ENCODE peak calls at places on chromosome 19, in ten cellular contexts. T is left lung; Q is AG04449; U is Peyer's patch; G is fibroblast of mammary gland; S is omental fat pad; H is breast epithelium; I is CD8-positive, alpha-beta T cell; R is A673; F is A549. O is an unnamed sample.

GRCh38 chr19:13920940-13921744 is 15.1 kb downstream of the CC2D1A start:
- DNase-seq in F (peak), U (no peak), I (no peak), G (peak), T (no peak), Q (no peak), R (peak), S (no peak), H (no peak), O (no peak)

GRCh38 chr19:43503501-43504425 is 783 bp downstream of the PHLDB3 start:
- DNase-seq in G (peak), F (peak), S (peak), R (peak), T (peak), Q (peak), I (peak), H (peak), U (peak), O (peak)

GRCh38 chr19:18023596-18024212 is 15.7 kb downstream of the ARRDC2 start:
- DNase-seq in G (peak), U (peak), R (peak), S (peak), T (peak), H (peak), I (peak), F (no peak), Q (no peak), O (no peak)

GRCh38 chr19:50046649-50047503 is 21.1 kb downstream of the ZNF473 start:
- DNase-seq in S (peak), U (no peak), F (no peak), Q (no peak), R (peak), I (peak), T (no peak), H (peak), G (no peak), O (no peak)

GRCh38 chr19:13149628-13150186 is 468 bp downstream of the STX10 start:
- DNase-seq in U (no peak), T (peak), H (peak), G (no peak), Q (no peak), S (no peak), F (no peak), R (peak), I (peak), O (no peak)

GRCh38 chr19:57269515-57270250 is 10.6 kb upstream of the ZNF460 start:
- DNase-seq in F (no peak), U (no peak), H (no peak), T (no peak), Q (peak), I (no peak), G (peak), S (no peak), R (peak), O (no peak)

GRCh38 chr19:17719730-17720486 is 628 bp downstream of the MAP1S start:
- DNase-seq in F (no peak), G (no peak), S (no peak), I (peak), U (peak), T (peak), R (no peak), Q (no peak), H (peak), O (no peak)

GRCh38 chr19:43313711-43314495 is 39.6 kb upstream of the CD177 start:
- DNase-seq in F (no peak), H (no peak), G (no peak), R (no peak), T (no peak), I (no peak), U (no peak), S (no peak), Q (no peak), O (no peak)

GRCh38 chr19:50505856-50506611 is 5.0 kb downstream of the JOSD2 start:
- DNase-seq in Q (no peak), I (no peak), G (no peak), F (no peak), T (peak), U (peak), R (no peak), H (no peak), S (no peak), O (no peak)

GRCh38 chr19:9060559-9061340 is 26.1 kb upstream of the OR1M1 start:
- DNase-seq in T (no peak), R (no peak), G (no peak), Q (no peak), S (no peak), F (no peak), U (no peak), H (no peak), I (no peak), O (no peak)

GRCh38 chr19:7554990-7555864 is 19.7 kb downstream of the PNPLA6 start:
- DNase-seq in R (peak), S (no peak), I (peak), F (peak), Q (no peak), U (no peak), G (no peak), H (no peak), T (no peak), O (no peak)

GRCh38 chr19:38698225-38699026 is 45.8 kb downstream of the CAPN12 start:
- DNase-seq in T (no peak), U (no peak), R (no peak), G (no peak), H (no peak), S (no peak), Q (no peak), F (no peak), I (no peak), O (no peak)

GRCh38 chr19:6322284-6322683 is 11.1 kb downstream of the ACER1 start:
- DNase-seq in H (no peak), T (no peak), U (no peak), F (no peak), Q (no peak), R (no peak), I (no peak), S (no peak), G (no peak), O (no peak)

GRCh38 chr19:4454621-4454951 is 3.0 kb downstream of the UBXN6 start:
- DNase-seq in G (no peak), Q (no peak), I (no peak), U (no peak), T (no peak), S (no peak), H (no peak), F (no peak), R (no peak), O (no peak)

GRCh38 chr19:4454952-4455738 is 2.4 kb downstream of the UBXN6 start:
- DNase-seq in S (no peak), R (no peak), F (no peak), U (no peak), Q (no peak), I (no peak), G (peak), T (no peak), H (no peak), O (no peak)

GRCh38 chr19:4456566-4456842 is 1.1 kb downstream of the UBXN6 start:
- DNase-seq in R (peak), T (no peak), U (no peak), G (peak), I (no peak), F (no peak), H (no peak), Q (no peak), S (no peak), O (no peak)

GRCh38 chr19:4456843-4457653 is 546 bp downstream of the UBXN6 start:
- DNase-seq in Q (no peak), F (peak), U (no peak), H (no peak), S (no peak), I (peak), T (no peak), R (peak), G (peak), O (peak)

GRCh38 chr19:4455742-4456565 is 1.6 kb downstream of the UBXN6 start:
- DNase-seq in R (no peak), T (no peak), H (no peak), G (peak), F (no peak), Q (no peak), I (no peak), U (no peak), S (no peak), O (peak)
- TF ChIP-seq CTCF in R (no peak), T (no peak), H (no peak), G (peak), F (no peak), Q (peak), I (no peak), U (no peak), S (no peak), O (no peak)

GRCh38 chr19:2458054-2458453 is 1.3 kb upstream of the LMNB2 start:
- DNase-seq in R (no peak), H (no peak), U (no peak), G (no peak), Q (no peak), I (no peak), F (no peak), T (no peak), S (no peak), O (no peak)

GRCh38 chr19:2464389-2464788 is 7.6 kb upstream of the LMNB2 start:
- DNase-seq in F (no peak), U (no peak), I (no peak), H (no peak), T (no peak), G (no peak), R (no peak), S (no peak), Q (no peak), O (no peak)

GRCh38 chr19:2460245-2460644 is 3.5 kb upstream of the LMNB2 start:
- DNase-seq in I (no peak), R (no peak), F (no peak), H (no peak), S (no peak), G (no peak), Q (no peak), T (no peak), U (no peak), O (no peak)

GRCh38 chr19:2462635-2463421 is 6.1 kb upstream of the LMNB2 start:
- DNase-seq in G (peak), H (peak), S (peak), U (peak), F (no peak), T (peak), I (no peak), Q (peak), R (peak), O (no peak)

GRCh38 chr19:2461751-2462634 is 5.2 kb upstream of the LMNB2 start:
- DNase-seq in T (peak), G (peak), I (peak), H (no peak), R (peak), U (peak), Q (no peak), F (no peak), S (no peak), O (no peak)
- TF ChIP-seq CTCF in T (no peak), G (no peak), I (no peak), H (no peak), R (peak), U (no peak), Q (peak), F (no peak), S (no peak), O (no peak)

DNA sequence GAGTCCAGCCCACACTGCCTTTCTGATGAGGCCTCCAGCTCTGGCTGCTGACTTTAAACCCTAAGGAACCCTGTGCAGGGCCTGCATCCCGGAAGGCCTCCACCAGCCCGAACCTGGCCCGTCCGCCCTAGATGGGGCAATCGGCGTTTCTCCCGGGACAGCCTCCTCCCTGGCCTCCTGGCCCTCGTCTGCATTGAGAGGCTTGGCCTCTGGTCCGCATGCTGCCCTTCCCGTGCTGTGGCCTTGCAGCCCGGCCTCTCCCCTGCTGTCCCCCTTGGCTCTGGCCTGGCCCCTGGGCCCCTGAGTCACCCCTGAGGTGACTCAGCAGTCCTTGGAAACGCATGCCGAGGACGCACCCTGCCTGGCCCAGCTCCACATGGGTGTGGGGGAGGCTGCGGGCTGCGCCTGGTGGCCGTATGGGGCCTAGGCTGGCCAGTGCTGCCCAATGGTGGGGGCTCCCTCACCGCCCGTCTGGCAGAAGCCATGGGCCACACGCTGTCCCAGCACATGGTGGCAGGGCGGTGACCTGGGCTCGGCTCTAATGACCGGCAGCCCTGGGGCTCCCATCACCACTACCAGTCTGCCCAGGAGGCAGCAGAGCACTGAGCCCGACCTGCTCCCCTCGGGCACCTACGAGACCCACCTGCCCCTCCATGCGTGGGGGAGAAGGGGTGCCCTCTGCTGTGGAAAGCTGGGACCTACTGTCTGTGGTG is 25.7 kb downstream of the SH3GL1 start:
- DNase-seq in T (peak), I (no peak), Q (no peak), S (peak), F (peak), G (peak), U (peak), R (no peak), H (no peak), O (no peak)
- TF ChIP-seq CTCF in T (no peak), I (no peak), Q (peak), S (no peak), F (peak), G (no peak), U (peak), R (no peak), H (no peak), O (no peak)

DNA sequence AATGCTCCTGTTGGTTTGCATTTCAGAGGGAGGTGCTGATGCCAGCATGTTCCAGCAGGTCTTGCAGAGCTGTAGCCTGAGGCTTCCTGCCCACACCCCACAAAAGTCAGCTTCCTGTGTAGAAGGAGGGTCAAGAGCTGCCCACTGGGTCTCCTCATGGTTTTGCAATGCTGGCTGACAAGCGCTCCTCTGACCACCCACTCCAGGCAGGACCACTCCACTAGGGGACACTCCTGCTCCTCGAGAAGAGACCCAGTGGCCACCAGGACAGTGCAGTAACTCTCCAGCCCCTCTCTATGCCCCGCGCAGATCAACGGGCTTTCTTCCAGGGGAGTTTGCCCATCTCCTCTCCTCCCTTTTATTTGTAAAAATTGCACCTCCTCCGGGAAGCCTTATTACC is 72.9 kb upstream of the UQCRFS1 start:
- DNase-seq in S (no peak), U (no peak), G (no peak), R (no peak), H (no peak), Q (no peak), T (no peak), I (no peak), F (no peak), O (no peak)
- TF ChIP-seq CTCF in S (no peak), U (no peak), G (peak), R (no peak), H (no peak), Q (no peak), T (no peak), I (no peak), F (peak), O (peak)

DNA sequence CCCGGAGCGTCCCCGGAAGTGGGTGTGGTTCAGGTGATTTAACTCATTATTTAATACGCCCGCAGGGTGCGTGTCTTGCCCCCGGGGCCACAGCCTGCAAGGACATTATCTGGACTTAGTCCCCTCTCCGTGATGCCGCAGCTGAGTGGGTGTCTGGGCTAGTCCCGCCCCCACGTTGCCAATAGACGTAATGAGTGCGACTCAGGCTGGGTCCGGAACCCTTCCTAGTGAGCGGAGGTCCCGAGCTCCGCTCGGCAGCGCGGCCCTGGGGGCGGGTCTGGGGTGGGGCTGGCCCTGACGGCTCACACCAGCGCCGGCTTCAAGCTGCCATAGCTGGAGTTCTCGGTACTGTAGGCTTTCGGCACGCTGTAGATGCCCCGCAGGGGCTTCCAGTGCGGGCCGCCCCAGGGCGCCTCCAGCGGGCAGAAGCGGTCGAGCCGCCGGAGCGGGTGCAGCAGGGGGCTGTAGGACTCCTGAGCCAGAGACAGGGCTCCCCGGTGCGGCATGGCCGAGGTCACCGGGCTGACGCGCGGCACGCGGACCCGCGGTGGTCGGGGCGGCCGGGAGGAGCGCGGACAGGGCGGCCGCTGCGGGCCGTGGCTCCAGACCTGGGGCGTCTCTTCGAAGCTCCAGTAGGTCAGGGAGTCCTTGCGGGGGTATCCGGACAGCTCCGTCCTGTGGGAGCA is 918 bp upstream of the LHB start:
- DNase-seq in Q (no peak), H (no peak), G (peak), F (peak), T (peak), U (peak), R (peak), I (peak), S (no peak), O (no peak)
- TF ChIP-seq CTCF in Q (peak), H (no peak), G (peak), F (peak), T (peak), U (peak), R (peak), I (peak), S (no peak), O (peak)

DNA sequence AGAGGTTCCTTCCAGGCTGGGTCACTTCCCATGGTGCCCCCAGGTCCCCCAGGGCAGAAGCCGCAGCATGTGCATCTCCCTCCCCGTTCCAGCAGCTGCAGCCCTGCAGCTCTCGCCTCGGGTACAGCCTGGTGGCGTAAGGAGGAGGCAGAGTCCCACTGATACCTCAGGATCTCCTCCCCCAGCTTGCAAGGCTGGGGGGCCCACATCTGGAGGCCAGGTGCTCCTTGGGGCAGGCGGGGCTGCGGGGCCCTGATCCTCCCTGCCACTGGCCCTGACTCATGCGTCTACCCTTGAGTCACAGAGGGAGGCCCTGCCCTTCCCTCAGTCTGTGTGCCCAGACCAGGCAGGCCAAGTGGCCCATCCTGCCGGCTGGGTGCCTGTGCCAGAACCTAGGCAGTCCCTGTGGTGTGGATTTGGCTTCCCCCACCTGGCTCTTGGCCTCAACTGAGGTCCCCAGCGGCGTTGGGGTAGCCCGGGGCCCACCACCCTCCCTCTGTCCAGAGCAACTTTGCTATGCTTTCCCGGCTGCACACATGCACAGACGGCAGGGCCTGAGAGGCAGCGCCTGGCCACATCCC is 12.8 kb downstream of the YIPF2 start:
- DNase-seq in G (peak), I (no peak), H (no peak), U (no peak), F (no peak), R (no peak), S (no peak), Q (peak), T (no peak), O (no peak)
- TF ChIP-seq CTCF in G (peak), I (no peak), H (no peak), U (no peak), F (no peak), R (no peak), S (no peak), Q (peak), T (no peak), O (no peak)

GRCh38 chr19:47581605-47582319 is 8.8 kb upstream of the ZNF541 start:
- DNase-seq in R (no peak), S (no peak), F (no peak), H (peak), T (no peak), I (no peak), U (no peak), G (no peak), Q (no peak), O (no peak)

GRCh38 chr19:47587295-47587694 is 14.3 kb upstream of the ZNF541 start:
- DNase-seq in S (no peak), T (no peak), R (no peak), F (no peak), H (no peak), U (no peak), I (no peak), Q (no peak), G (peak), O (no peak)

GRCh38 chr19:47580397-47580796 is 7.4 kb upstream of the ZNF541 start:
- DNase-seq in U (no peak), S (no peak), T (no peak), F (no peak), H (no peak), I (no peak), Q (no peak), G (no peak), R (no peak), O (no peak)

DNA sequence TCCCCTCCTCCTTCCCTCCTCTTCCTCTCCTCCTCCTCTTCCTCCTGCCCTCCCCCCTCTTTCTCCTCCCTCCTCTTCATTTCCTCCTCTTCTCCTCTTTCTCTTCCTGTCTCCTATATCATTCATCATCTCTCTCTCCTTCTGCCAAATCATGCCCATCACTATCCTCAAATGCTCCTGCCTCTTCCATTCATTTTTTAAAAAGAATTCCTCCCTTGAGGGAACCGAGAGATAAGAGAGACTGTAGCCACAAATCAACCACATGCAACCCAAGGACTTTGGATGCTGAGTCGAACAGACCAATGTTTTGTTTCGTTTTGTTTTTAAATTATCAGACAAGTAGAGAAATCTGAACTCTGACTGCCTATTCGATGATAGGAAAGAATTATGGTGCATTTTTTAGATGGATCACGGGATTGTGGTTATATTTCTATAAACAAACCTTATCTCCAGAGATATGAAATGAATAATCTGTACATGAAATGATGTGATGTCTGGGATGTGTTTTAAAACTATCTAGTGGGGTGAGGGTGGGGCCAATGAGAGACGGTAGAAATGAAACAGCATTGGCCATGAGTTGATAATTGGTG is 9.5 kb upstream of the ZNF541 start:
- DNase-seq in G (peak), T (no peak), F (no peak), R (no peak), U (no peak), H (no peak), I (no peak), S (no peak), Q (no peak), O (no peak)
- TF ChIP-seq CTCF in G (no peak), T (no peak), F (no peak), R (no peak), U (no peak), H (no peak), I (no peak), S (no peak), Q (no peak), O (no peak)